ENCODE peak calls at places on chromosomes 11 and 22, in six cellular contexts. R is IMR-90, Q is neuronal stem cell, V is H1, C is H9, Y is trophoblast cell. P is an unnamed sample.

GRCh38 chr11:133978816-133979215 is 22.0 kb upstream of the IGSF9B start:
- DNase-seq in R (peak), Q (no peak), V (no peak), C (no peak), Y (peak), P (no peak)

GRCh38 chr11:123594188-123594901 is 60.1 kb downstream of the SCN3B start:
- DNase-seq in R (peak), Q (no peak), V (no peak), C (no peak), Y (peak), P (no peak)

GRCh38 chr11:32829680-32830412 is at the start of gene PRRG4:
- DNase-seq in R (peak), Q (peak), V (peak), C (peak), Y (peak), P (no peak)

GRCh38 chr11:108916290-108916689 is 251.4 kb downstream of the DDX10 start:
- DNase-seq in R (peak), Q (no peak), V (no peak), C (no peak), Y (no peak), P (no peak)

GRCh38 chr11:65672180-65672860 is 9.6 kb upstream of the RELA start:
- DNase-seq in R (no peak), Q (no peak), V (no peak), C (no peak), Y (no peak), P (no peak)

GRCh38 chr22:37199839-37200161 is 11.8 kb upstream of the C1QTNF6 start:
- DNase-seq in R (no peak), Q (no peak), V (no peak), C (no peak), Y (no peak), P (no peak)

GRCh38 chr11:35099278-35100018 is 39.5 kb upstream of the CD44 start:
- DNase-seq in R (peak), Q (no peak), V (no peak), C (no peak), Y (peak), P (peak)

GRCh38 chr11:69841859-69842698 is 22.9 kb upstream of the FGF3 start:
- DNase-seq in R (peak), Q (no peak), V (peak), C (peak), Y (peak), P (no peak)

GRCh38 chr11:45654242-45654641 is 11.2 kb downstream of the CHST1 start:
- DNase-seq in R (no peak), Q (no peak), V (peak), C (peak), Y (no peak), P (no peak)

GRCh38 chr11:44899959-44900358 is 50.7 kb downstream of the TP53I11 start:
- DNase-seq in R (peak), Q (no peak), V (peak), C (peak), Y (peak), P (peak)

GRCh38 chr11:76408171-76408965 is 27.2 kb downstream of the GVQW3 start:
- DNase-seq in R (no peak), Q (no peak), V (no peak), C (no peak), Y (no peak), P (peak)

GRCh38 chr11:10287140-10287539 is 6.9 kb downstream of the SBF2 start:
- DNase-seq in R (peak), Q (no peak), V (no peak), C (no peak), Y (peak), P (no peak)

GRCh38 chr11:128316541-128317206 is 270.7 kb downstream of the ETS1 start:
- DNase-seq in R (no peak), Q (no peak), V (no peak), C (no peak), Y (peak), P (no peak)

GRCh38 chr11:43245471-43245870 is 66.3 kb upstream of the API5 start:
- DNase-seq in R (no peak), Q (no peak), V (no peak), C (no peak), Y (no peak), P (no peak)

GRCh38 chr11:7597620-7598019 is 75.7 kb downstream of the CYB5R2 start:
- DNase-seq in R (no peak), Q (no peak), V (no peak), C (no peak), Y (peak), P (no peak)

GRCh38 chr22:33438273-33438672 is 380.1 kb upstream of the SYN3 start:
- DNase-seq in R (peak), Q (no peak), V (no peak), C (no peak), Y (no peak), P (peak)

GRCh38 chr22:44254811-44255210 is 57.9 kb downstream of the SHISAL1 start:
- DNase-seq in R (no peak), Q (no peak), V (peak), C (no peak), Y (no peak), P (no peak)

GRCh38 chr22:31240011-31240410 is 27.9 kb downstream of the LIMK2 start:
- DNase-seq in R (peak), Q (no peak), V (no peak), C (no peak), Y (peak), P (peak)

GRCh38 chr11:73577496-73577917 is 20.4 kb downstream of the FAM168A start:
- DNase-seq in R (peak), Q (no peak), V (no peak), C (no peak), Y (no peak), P (no peak)

GRCh38 chr22:24482586-24482985 is 12.5 kb upstream of the UPB1 start:
- DNase-seq in R (peak), Q (no peak), V (no peak), C (no peak), Y (peak), P (peak)

GRCh38 chr22:22788460-22789037 is 99.1 kb upstream of the IGLL5 start:
- DNase-seq in R (no peak), Q (no peak), V (no peak), C (no peak), Y (no peak), P (no peak)

GRCh38 chr11:130825621-130826020 is 90.7 kb downstream of the SNX19 start:
- DNase-seq in R (peak), Q (no peak), V (no peak), C (no peak), Y (no peak), P (no peak)

GRCh38 chr22:42680648-42681047 is 31.5 kb upstream of the CYB5R3 start:
- DNase-seq in R (peak), Q (no peak), V (no peak), C (no peak), Y (peak), P (peak)

GRCh38 chr22:39176067-39176621 is 23.7 kb upstream of the CBX7 start:
- DNase-seq in R (peak), Q (peak), V (peak), C (peak), Y (peak), P (peak)

GRCh38 chr11:129969973-129970372 is 32.7 kb downstream of the PRDM10 start:
- DNase-seq in R (no peak), Q (no peak), V (no peak), C (no peak), Y (no peak), P (no peak)

GRCh38 chr22:39719559-39720450 is 149.3 kb downstream of the CACNA1I start:
- DNase-seq in R (no peak), Q (no peak), V (no peak), C (no peak), Y (no peak), P (no peak)

GRCh38 chr11:58788355-58789023 is 56.0 kb downstream of the GLYATL2 start:
- DNase-seq in R (peak), Q (peak), V (peak), C (peak), Y (peak), P (peak)

GRCh38 chr11:120659076-120659475 is 147.5 kb downstream of the GRIK4 start:
- DNase-seq in R (no peak), Q (no peak), V (no peak), C (no peak), Y (no peak), P (no peak)

GRCh38 chr22:23751441-23751996 is 607 bp upstream of the ZNF70 start:
- DNase-seq in R (no peak), Q (no peak), V (no peak), C (peak), Y (peak), P (no peak)

GRCh38 chr22:21032037-21032842 is at the start of gene SLC7A4:
- DNase-seq in R (no peak), Q (no peak), V (peak), C (no peak), Y (peak), P (no peak)

GRCh38 chr11:124762077-124762623 is at the start of gene ESAM:
- DNase-seq in R (no peak), Q (no peak), V (peak), C (peak), Y (peak), P (no peak)

GRCh38 chr11:69874178-69874983 is 55.2 kb upstream of the FGF3 start:
- DNase-seq in R (no peak), Q (no peak), V (no peak), C (peak), Y (no peak), P (no peak)

DNA sequence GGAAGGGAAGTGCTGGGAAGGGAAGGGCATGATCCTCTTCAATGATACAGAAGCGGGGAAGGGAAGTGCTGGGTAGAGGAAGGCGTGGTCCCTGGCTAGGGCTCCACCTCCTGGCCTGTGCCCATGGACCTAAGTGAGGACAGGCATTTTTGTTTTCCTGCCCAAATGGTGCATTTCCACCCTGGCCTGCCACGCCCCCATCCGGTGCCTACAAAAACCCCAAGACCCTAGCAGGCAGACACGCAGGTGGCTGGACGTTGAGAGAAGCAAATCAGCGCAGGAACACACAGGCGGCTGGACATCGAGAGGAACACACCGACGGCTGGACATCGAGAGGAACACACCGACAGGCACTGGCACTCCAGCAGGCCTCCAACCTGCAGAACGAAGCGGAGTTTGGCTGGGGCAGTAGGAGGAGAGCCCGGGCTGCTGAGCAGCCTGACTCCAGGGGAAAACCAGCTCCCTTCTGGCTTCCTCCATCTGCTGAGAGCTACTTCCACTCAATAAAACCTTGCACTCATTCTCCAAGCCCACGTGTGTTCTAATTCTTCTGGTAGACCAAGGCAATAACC is 628.3 kb downstream of the BUD13 start:
- DNase-seq in R (no peak), Q (no peak), V (no peak), C (peak), Y (no peak), P (no peak)
- H4K91ac ChIP-seq in R (no peak), Q (no peak), V (no peak), C (no peak), Y (no peak), P (no peak)

GRCh38 chr11:62621027-62621566 is 689 bp downstream of the B3GAT3 start:
- DNase-seq in R (no peak), Q (no peak), V (no peak), C (no peak), Y (no peak), P (no peak)
- H2BK5ac ChIP-seq in R (peak), Q (peak), V (peak), C (no peak), Y (peak), P (no peak)

DNA sequence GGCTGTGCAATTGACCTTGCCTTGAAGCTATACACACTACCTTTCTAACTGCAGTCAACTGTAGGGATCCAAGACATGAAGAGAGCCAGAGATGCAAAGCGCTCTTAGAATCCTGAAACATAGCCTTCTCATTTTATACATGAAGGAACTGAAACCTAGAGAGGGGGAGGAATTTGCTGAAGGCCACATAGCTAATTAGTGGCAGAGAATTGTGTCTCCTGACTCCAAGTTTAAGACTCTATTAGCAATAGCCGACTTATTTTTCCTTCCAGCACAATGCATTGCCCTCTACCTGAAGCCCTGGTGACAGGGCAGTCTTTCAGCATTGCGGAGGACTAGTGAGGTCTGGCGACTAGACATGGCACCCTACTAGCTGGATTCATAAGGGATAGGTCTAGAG is 727.0 kb upstream of the ANO5 start:
- DNase-seq in R (no peak), Q (no peak), V (no peak), C (no peak), Y (no peak), P (no peak)
- H3K18ac ChIP-seq in R (no peak), Q (no peak), V (no peak), C (no peak), Y (no peak), P (no peak)

DNA sequence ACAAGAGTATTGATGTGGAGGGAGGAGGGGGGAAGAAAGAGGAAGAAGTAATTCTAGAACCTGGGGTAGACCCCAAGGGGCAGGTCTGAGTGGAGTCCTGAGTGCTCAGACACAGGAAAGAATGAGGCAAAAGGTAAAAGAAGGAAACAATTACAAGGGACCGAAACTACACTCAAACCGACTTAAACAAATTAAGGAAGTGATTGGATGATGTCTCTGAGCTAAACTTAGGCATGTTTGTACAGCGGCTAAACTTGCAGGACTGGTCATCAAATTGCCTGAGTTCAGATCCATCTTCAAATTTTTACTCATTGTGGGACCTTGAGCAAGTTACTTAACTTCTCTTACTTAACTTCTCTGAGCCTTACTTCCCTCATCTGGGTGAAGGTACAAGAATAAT is 86.3 kb upstream of the LRRC55 start:
- DNase-seq in R (no peak), Q (no peak), V (no peak), C (no peak), Y (peak), P (no peak)
- H4K91ac ChIP-seq in R (no peak), Q (no peak), V (no peak), C (no peak), Y (no peak), P (no peak)

GRCh38 chr11:19418221-19418620 is 177.5 kb upstream of the E2F8 start:
- DNase-seq in R (no peak), Q (no peak), V (peak), C (no peak), Y (peak), P (no peak)

GRCh38 chr11:19419813-19420212 is 179.1 kb upstream of the E2F8 start:
- DNase-seq in R (peak), Q (no peak), V (no peak), C (no peak), Y (peak), P (peak)

GRCh38 chr11:19419021-19419750 is 178.4 kb upstream of the E2F8 start:
- DNase-seq in R (peak), Q (no peak), V (peak), C (no peak), Y (peak), P (peak)

GRCh38 chr11:19422257-19422656 is 181.5 kb upstream of the E2F8 start:
- DNase-seq in R (no peak), Q (no peak), V (no peak), C (no peak), Y (no peak), P (no peak)

GRCh38 chr11:19421134-19421533 is 180.4 kb upstream of the E2F8 start:
- DNase-seq in R (no peak), Q (no peak), V (no peak), C (no peak), Y (peak), P (no peak)
- H2BK5ac ChIP-seq in R (peak), Q (no peak), V (no peak), C (no peak), Y (no peak), P (no peak)

DNA sequence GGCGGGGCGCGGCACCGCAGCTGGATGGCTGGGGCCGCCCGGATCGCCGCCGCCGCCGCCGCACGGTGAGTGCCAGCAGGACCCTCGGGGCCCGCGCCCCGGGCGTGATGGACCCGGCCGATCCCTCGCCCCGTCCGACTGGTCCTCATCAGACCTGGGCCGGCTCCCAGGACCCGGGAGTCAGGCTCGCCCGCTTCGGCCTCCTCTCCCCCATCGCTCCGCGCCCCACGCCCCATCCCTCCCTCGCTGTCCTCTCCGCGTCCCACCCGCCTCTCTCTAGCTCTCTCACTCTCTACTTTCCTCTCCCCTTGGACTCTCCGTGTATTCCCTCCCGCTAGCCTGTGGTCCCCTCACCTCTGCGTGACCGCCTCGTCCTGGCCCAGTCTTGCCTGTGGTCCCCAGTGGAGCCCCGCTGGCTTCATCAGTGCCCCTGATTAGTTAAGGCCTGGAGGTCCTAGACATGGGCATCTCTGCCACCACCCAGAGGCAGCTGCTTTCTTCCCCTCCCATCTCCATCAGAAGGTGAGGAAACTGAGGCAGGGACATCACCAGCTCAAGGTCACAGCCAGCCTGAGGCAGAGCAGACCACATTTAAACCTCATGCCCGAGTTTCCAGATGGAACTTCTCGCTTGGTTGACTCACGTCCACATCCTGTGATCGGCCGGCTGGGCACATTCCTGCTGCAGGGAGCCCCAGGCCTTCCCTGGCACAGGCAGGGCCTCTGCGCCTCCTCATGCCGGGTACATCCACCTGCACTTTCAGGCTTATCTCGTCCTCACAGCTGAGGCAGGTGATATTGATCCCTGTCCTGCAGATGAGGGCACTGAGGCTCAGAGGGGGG is 429 bp downstream of the SLC39A13 start:
- DNase-seq in R (peak), Q (no peak), V (no peak), C (peak), Y (peak), P (peak)
- H3K18ac ChIP-seq in R (peak), Q (peak), V (no peak), C (peak), Y (peak), P (peak)

P was measured in mesenchymal stem cell.